ENCODE peak calls at places on chromosomes 1 and 21, in ten cellular contexts. H, Y, A, K, D, B, G, T, F and Z are unnamed samples.
A peak's percentile ranks its signal among the peaks of the same experiment; 100 is the strongest.

GRCh38 chr1:2991753-2992495 is 29.3 kb upstream of the ACTRT2 start:
- DNase-seq in H (no peak), Y (no peak), A (no peak), K (no peak), D (no peak), B (no peak), G (no peak), T (no peak), F (no peak), Z (no peak)

GRCh38 chr1:64172458-64172983 is 30.9 kb upstream of the UBE2U start:
- DNase-seq in H (no peak), Y (no peak), A (no peak), K (no peak), D (no peak), B (no peak), G (no peak), T (no peak), F (no peak), Z (no peak)

GRCh38 chr1:93328809-93329477 is 16.8 kb upstream of the DR1 start:
- DNase-seq in H (no peak), Y (no peak), A (no peak), K (no peak), D (no peak), B (no peak), G (no peak), T (no peak), F (no peak), Z (no peak)

GRCh38 chr1:229197225-229197677 is 73.7 kb upstream of the RAB4A start:
- DNase-seq in H (no peak), Y (no peak), A (no peak), K (no peak), D (no peak), B (no peak), G (no peak), T (no peak), F (no peak), Z (no peak)

GRCh38 chr1:42385283-42385682 is 4.7 kb downstream of the RIMKLA start:
- DNase-seq in H (no peak), Y (no peak), A (no peak), K (no peak), D (no peak), B (no peak), G (no peak), T (no peak), F (no peak), Z (no peak)

GRCh38 chr1:2290595-2291510 is 62.7 kb downstream of the SKI start:
- DNase-seq in H (peak; percentile 77), Y (peak; percentile 93), A (peak; percentile 78), K (peak; percentile 77), D (no peak), B (peak; percentile 57), G (peak; percentile 80), T (peak; percentile 93), F (peak; percentile 74), Z (peak; percentile 99)

GRCh38 chr1:107804746-107805145 is 160.2 kb downstream of the VAV3 start:
- DNase-seq in H (no peak), Y (no peak), A (no peak), K (no peak), D (no peak), B (no peak), G (no peak), T (no peak), F (no peak), Z (no peak)

GRCh38 chr1:44828003-44828651 is 14.9 kb downstream of the PTCH2 start:
- DNase-seq in H (no peak), Y (no peak), A (no peak), K (no peak), D (no peak), B (no peak), G (peak; percentile 7), T (no peak), F (no peak), Z (no peak)

GRCh38 chr1:10515627-10516026 is 40.9 kb downstream of the PEX14 start:
- DNase-seq in H (no peak), Y (no peak), A (no peak), K (no peak), D (no peak), B (no peak), G (no peak), T (peak; percentile 27), F (no peak), Z (peak; percentile 62)

GRCh38 chr21:45479691-45480675 is 62.3 kb downstream of the SLC19A1 start:
- DNase-seq in H (peak; percentile 18), Y (no peak), A (peak; percentile 9), K (no peak), D (no peak), B (no peak), G (no peak), T (no peak), F (no peak), Z (no peak)

GRCh38 chr1:44417351-44418021 is 12.4 kb downstream of the RNF220 start:
- DNase-seq in H (no peak), Y (no peak), A (peak; percentile 58), K (no peak), D (peak; percentile 97), B (no peak), G (peak; percentile 58), T (peak; percentile 44), F (peak; percentile 33), Z (no peak)

GRCh38 chr1:113243529-113243928 is 146.8 kb upstream of the MAGI3 start:
- DNase-seq in H (no peak), Y (no peak), A (no peak), K (no peak), D (no peak), B (no peak), G (no peak), T (no peak), F (no peak), Z (no peak)

GRCh38 chr1:217214551-217214950 is 416.3 kb downstream of the GPATCH2 start:
- DNase-seq in H (no peak), Y (no peak), A (no peak), K (no peak), D (no peak), B (no peak), G (no peak), T (no peak), F (no peak), Z (no peak)

GRCh38 chr1:93437976-93438605 is 9.8 kb upstream of the FNBP1L start:
- DNase-seq in H (no peak), Y (no peak), A (no peak), K (no peak), D (peak; percentile 64), B (no peak), G (peak; percentile 59), T (no peak), F (no peak), Z (peak; percentile 43)

GRCh38 chr1:19728413-19729145 is 63.9 kb downstream of the HTR6 start:
- DNase-seq in H (no peak), Y (no peak), A (no peak), K (no peak), D (no peak), B (no peak), G (no peak), T (no peak), F (no peak), Z (no peak)

GRCh38 chr1:228416217-228416971 is at the start of gene TRIM17:
- DNase-seq in H (peak; percentile 27), Y (no peak), A (no peak), K (peak; percentile 49), D (peak; percentile 94), B (no peak), G (peak; percentile 65), T (no peak), F (no peak), Z (no peak)

GRCh38 chr1:28340221-28340974 is 11.6 kb downstream of the MED18 start:
- DNase-seq in H (no peak), Y (no peak), A (no peak), K (no peak), D (no peak), B (no peak), G (no peak), T (no peak), F (no peak), Z (no peak)

GRCh38 chr1:16181887-16182719 is 26.2 kb upstream of the EPHA2 start:
- DNase-seq in H (no peak), Y (peak; percentile 96), A (peak; percentile 85), K (no peak), D (peak; percentile 90), B (peak; percentile 78), G (peak; percentile 46), T (no peak), F (peak; percentile 86), Z (no peak)

GRCh38 chr1:59285691-59286090 is 11.2 kb upstream of the FGGY start:
- DNase-seq in H (no peak), Y (no peak), A (no peak), K (no peak), D (no peak), B (no peak), G (no peak), T (no peak), F (no peak), Z (no peak)

GRCh38 chr1:228851196-228851595 is 115.9 kb downstream of the RHOU start:
- DNase-seq in H (no peak), Y (no peak), A (no peak), K (no peak), D (no peak), B (no peak), G (no peak), T (no peak), F (no peak), Z (no peak)

GRCh38 chr1:11719313-11720032 is 16.5 kb upstream of the AGTRAP start:
- DNase-seq in H (peak; percentile 76), Y (peak; percentile 89), A (peak; percentile 84), K (peak; percentile 90), D (peak; percentile 81), B (no peak), G (peak; percentile 80), T (peak; percentile 90), F (peak; percentile 88), Z (peak; percentile 87)